ENCODE peak calls at places on chromosomes 13 and 19, in four cellular contexts. Y, C, D and X are unnamed samples.

GRCh38 chr19:40233811-40234389 is 7.4 kb upstream of the CCNP start:
- DNase-seq in Y (no peak), D (no peak), C (no peak), X (no peak)

GRCh38 chr19:1057185-1057857 is 9.6 kb upstream of the ARHGAP45 start:
- DNase-seq in Y (no peak), D (no peak), C (no peak), X (peak; percentile 24)

GRCh38 chr13:42275098-42275471 is 3.1 kb downstream of the AKAP11 start:
- DNase-seq in Y (no peak), D (no peak), C (no peak), X (no peak)

GRCh38 chr19:4596033-4596904 is 36.8 kb upstream of the SEMA6B start:
- DNase-seq in C (no peak), Y (no peak), D (no peak), X (no peak)

GRCh38 chr19:7199613-7200533 is 94.3 kb downstream of the INSR start:
- DNase-seq in Y (no peak), D (peak; percentile 55), C (no peak), X (no peak)

GRCh38 chr13:112670118-112670517 is 19.7 kb upstream of the ATP11A start:
- DNase-seq in D (no peak), Y (no peak), C (no peak), X (no peak)

GRCh38 chr13:49411353-49411752 is 32.5 kb downstream of the CAB39L start:
- DNase-seq in Y (no peak), C (no peak), D (no peak), X (no peak)

GRCh38 chr19:52270266-52270885 is 989 bp downstream of the ZNF766 start:
- DNase-seq in D (peak; percentile 18), C (no peak), Y (peak; percentile 23), X (peak; percentile 42)